ENCODE peak calls at places on chromosomes 13 and 19, in six cellular contexts. M is omental fat pad, C is pancreas, S is Calu3, Q is SK-N-SH, R is activated B cell treated with CpG ODN at 0.5 μM for 24 hours. I is an unnamed sample.

GRCh38 chr19:1438933-1439358 is 750 bp downstream of the RPS15 start:
- DNase-seq in M (no peak), R (no peak), C (no peak), S (no peak), Q (peak; percentile 64), I (no peak)

GRCh38 chr19:31096930-31097329 is 252.3 kb downstream of the TSHZ3 start:
- DNase-seq in R (no peak), S (no peak), C (no peak), M (no peak), Q (no peak), I (no peak)

GRCh38 chr19:4713384-4713951 is 10.2 kb downstream of the DPP9 start:
- DNase-seq in C (no peak), R (no peak), M (no peak), S (peak; percentile 83), Q (peak; percentile 43), I (no peak)

GRCh38 chr19:45406165-45406956 is at the start of gene POLR1G:
- DNase-seq in Q (peak; percentile 90), R (peak; percentile 74), S (peak; percentile 87), M (no peak), C (peak; percentile 77), I (peak; percentile 90)

GRCh38 chr19:16814526-16815100 is 14.6 kb upstream of the SIN3B start:
- DNase-seq in S (no peak), M (no peak), Q (no peak), R (no peak), C (no peak), I (no peak)

GRCh38 chr19:33194527-33194883 is 375 bp downstream of the LRP3 start:
- DNase-seq in Q (no peak), M (no peak), C (no peak), R (no peak), S (no peak), I (no peak)

GRCh38 chr13:101554420-101555125 is 102.1 kb downstream of the ITGBL1 start:
- DNase-seq in C (no peak), Q (no peak), R (no peak), S (no peak), M (no peak), I (no peak)

GRCh38 chr13:77537302-77537919 is 1.9 kb downstream of the SCEL start:
- DNase-seq in Q (no peak), M (no peak), S (no peak), R (no peak), C (no peak), I (no peak)

GRCh38 chr19:47109541-47110375 is 3.8 kb downstream of the ZC3H4 start:
- DNase-seq in C (no peak), S (peak; percentile 57), Q (no peak), M (no peak), R (no peak), I (no peak)

GRCh38 chr19:7394728-7395359 is 46.1 kb downstream of the ARHGEF18 start:
- DNase-seq in R (peak; percentile 96), S (peak; percentile 89), Q (peak; percentile 99), C (peak; percentile 82), M (peak; percentile 67), I (peak; percentile 97)

GRCh38 chr13:91123456-91124127 is 223.9 kb upstream of the MIR17HG start:
- DNase-seq in Q (no peak), C (no peak), R (no peak), M (no peak), S (no peak), I (no peak)

GRCh38 chr13:113730831-113731191 is 28.2 kb upstream of the TMEM255B start:
- DNase-seq in S (no peak), Q (no peak), C (no peak), R (no peak), M (no peak), I (no peak)

GRCh38 chr19:2180881-2181617 is 17.3 kb downstream of the DOT1L start:
- DNase-seq in Q (no peak), S (no peak), M (no peak), R (no peak), C (no peak), I (no peak)

GRCh38 chr19:19050104-19050503 is 13.7 kb upstream of the SLC25A42 start:
- DNase-seq in Q (no peak), C (no peak), M (no peak), R (no peak), S (no peak), I (no peak)

GRCh38 chr19:45469835-45470146 is 2.0 kb downstream of the FOSB start:
- DNase-seq in C (no peak), R (no peak), Q (peak; percentile 93), S (no peak), M (no peak), I (peak; percentile 90)

GRCh38 chr13:113667771-113668490 is 912 bp downstream of the GRK1 start:
- DNase-seq in R (peak; percentile 11), M (no peak), Q (no peak), S (no peak), C (no peak), I (no peak)

GRCh38 chr19:18717601-18718000 is 34.1 kb downstream of the CRTC1 start:
- DNase-seq in C (no peak), M (no peak), R (no peak), S (no peak), Q (no peak), I (no peak)

GRCh38 chr13:24281188-24282008 is 28.0 kb upstream of the C1QTNF9 start:
- DNase-seq in R (no peak), M (no peak), S (no peak), Q (no peak), C (no peak), I (no peak)

GRCh38 chr19:3720533-3720917 is 12.3 kb downstream of the TJP3 start:
- DNase-seq in Q (no peak), M (no peak), C (no peak), S (peak; percentile 42), R (no peak), I (no peak)

GRCh38 chr13:113273856-113274590 is 23.0 kb upstream of the LAMP1 start:
- DNase-seq in R (no peak), S (no peak), M (no peak), C (no peak), Q (no peak), I (no peak)

GRCh38 chr13:101258071-101258470 is 158.2 kb downstream of the NALCN start:
- DNase-seq in S (peak; percentile 31), Q (no peak), C (no peak), M (no peak), R (no peak), I (peak; percentile 24)

GRCh38 chr19:1001538-1002166 is 1.4 kb downstream of the GRIN3B start:
- DNase-seq in Q (peak; percentile 90), R (peak; percentile 75), C (no peak), M (no peak), S (peak; percentile 65), I (peak; percentile 84)

GRCh38 chr13:93231867-93232266 is 5.3 kb downstream of the GPC6 start:
- DNase-seq in M (no peak), S (no peak), R (no peak), Q (no peak), C (no peak), I (no peak)

GRCh38 chr13:27375686-27376326 is 48.6 kb upstream of the GTF3A start:
- DNase-seq in M (peak; percentile 57), S (peak; percentile 74), R (peak; percentile 34), C (peak; percentile 67), Q (peak; percentile 81), I (peak; percentile 60)

GRCh38 chr19:53311044-53311443 is 22.5 kb upstream of the ZNF845 start:
- DNase-seq in Q (no peak), C (no peak), M (no peak), S (no peak), R (no peak), I (no peak)

GRCh38 chr19:53311897-53312296 is 21.7 kb upstream of the ZNF845 start:
- DNase-seq in M (no peak), S (no peak), R (no peak), Q (no peak), C (no peak), I (no peak)

GRCh38 chr19:53308339-53308811 is 25.2 kb upstream of the ZNF845 start:
- DNase-seq in S (no peak), M (no peak), R (no peak), Q (peak; percentile 85), C (no peak), I (no peak)
- TF ChIP-seq CTCF in S (no peak), M (no peak), R (no peak), Q (peak; percentile 51), C (no peak), I (no peak)

DNA sequence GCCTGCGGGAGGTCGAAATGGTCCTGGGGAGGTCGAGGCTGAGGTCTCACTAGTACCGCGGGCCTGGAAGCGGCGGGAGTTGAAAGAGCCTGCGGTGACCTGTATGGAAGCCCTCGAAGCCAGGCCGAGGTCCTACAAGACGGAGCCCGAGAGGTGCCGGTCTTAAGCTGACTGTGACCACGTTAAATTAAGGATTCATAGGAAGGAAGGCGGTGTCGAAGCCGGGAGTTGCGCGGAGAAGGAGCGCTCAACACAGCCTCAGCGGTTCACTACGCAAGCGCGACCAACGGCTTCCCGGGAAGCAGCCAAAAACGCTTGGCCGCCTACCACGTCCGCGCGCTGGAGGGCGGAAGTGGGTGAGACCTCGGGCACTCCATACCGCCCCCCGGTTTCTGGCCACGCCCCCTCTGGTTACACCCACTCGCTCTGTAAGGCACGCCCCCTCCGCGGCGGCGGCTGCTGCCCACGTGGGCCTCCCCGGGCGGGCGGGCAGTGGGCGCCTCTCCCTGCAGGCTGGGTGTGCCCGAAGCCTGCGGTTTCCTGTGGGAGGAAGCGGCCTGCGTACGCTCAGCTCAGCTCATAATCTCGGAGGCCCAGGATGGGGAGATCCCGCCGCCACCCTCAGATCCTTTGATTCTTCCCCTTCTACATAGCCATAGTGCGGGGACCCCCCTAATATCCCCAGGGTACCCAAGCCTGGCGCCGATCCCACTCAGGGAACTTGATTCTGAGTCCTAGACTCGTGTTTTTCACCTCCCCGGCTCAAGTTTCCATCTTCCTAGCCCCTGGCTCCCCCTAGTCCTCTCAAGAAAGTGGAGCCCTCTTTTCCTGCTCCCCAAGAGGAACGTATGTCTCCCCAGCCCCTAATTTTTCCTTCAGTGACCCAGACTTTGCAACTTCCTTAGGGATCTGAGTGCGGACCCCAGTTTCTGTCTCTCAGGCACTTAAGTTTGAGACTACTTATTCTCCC is 3.4 kb upstream of the EMP3 start:
- DNase-seq in Q (peak; percentile 99), S (peak; percentile 100), R (peak; percentile 99), M (peak; percentile 93), C (peak; percentile 97), I (peak; percentile 95)
- TF ChIP-seq CTCF in Q (no peak), S (no peak), R (no peak), M (no peak), C (peak; percentile 7), I (no peak)

DNA sequence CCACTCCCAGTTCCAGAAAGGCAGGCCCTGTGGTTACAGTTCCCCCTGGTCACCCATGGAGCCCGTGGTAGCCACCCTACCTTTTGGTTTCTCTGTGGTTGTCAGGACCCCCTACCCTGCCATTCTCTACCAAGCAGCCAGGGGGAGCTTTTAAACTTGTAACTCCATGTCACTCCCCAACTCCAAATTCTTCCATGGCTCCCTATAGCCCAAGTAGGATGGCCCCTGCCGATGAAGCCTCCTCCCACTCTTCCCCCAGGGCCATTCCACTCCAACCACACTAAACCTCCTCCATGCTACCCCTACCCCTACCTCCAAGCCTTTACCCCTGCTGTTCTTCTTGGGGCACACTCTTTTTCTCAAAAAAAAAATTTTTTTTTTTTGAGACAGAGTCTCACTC is 2.2 kb downstream of the S1PR2 start:
- DNase-seq in M (no peak), S (peak; percentile 9), Q (peak; percentile 45), C (no peak), R (no peak), I (peak; percentile 62)
- TF ChIP-seq CTCF in M (no peak), S (peak; percentile 25), Q (peak; percentile 53), C (peak; percentile 15), R (no peak), I (peak; percentile 62)

GRCh38 chr13:67841071-67841470 is 610.9 kb upstream of the PCDH9 start:
- DNase-seq in Q (no peak), S (no peak), C (no peak), M (no peak), R (no peak), I (no peak)
- TF ChIP-seq CTCF in Q (no peak), S (no peak), C (no peak), M (no peak), R (no peak), I (no peak)